ENCODE peak calls at places on chromosome 11, in four cellular contexts. N, M, Q and H are unnamed samples.

GRCh38 chr11:75341583-75341982 is 9.9 kb downstream of the ARRB1 start:
- DNase-seq in M (no peak), N (no peak), Q (no peak), H (no peak)

GRCh38 chr11:74168838-74169237 is 2.0 kb downstream of the C2CD3 start:
- DNase-seq in N (no peak), Q (no peak), M (no peak), H (no peak)

GRCh38 chr11:27395556-27396258 is 32.7 kb upstream of the CCDC34 start:
- DNase-seq in Q (no peak), M (no peak), N (peak), H (no peak)

GRCh38 chr11:119295178-119295577 is 21.8 kb downstream of the MCAM start:
- DNase-seq in M (no peak), N (no peak), Q (no peak), H (no peak)

GRCh38 chr11:2409026-2409553 is 8.5 kb downstream of the TSSC4 start:
- DNase-seq in M (no peak), N (no peak), Q (no peak), H (no peak)

GRCh38 chr11:29200776-29201574 is 815.9 kb downstream of the KCNA4 start:
- DNase-seq in M (no peak), Q (no peak), N (peak), H (no peak)

GRCh38 chr11:126335463-126335760 is 20.1 kb upstream of the ST3GAL4 start:
- DNase-seq in Q (no peak), N (no peak), M (no peak), H (no peak)

GRCh38 chr11:11937957-11938356 is 70.5 kb downstream of the DKK3 start:
- DNase-seq in Q (no peak), M (no peak), N (no peak), H (no peak)

GRCh38 chr11:1742371-1742770 is 8.0 kb downstream of the IFITM10 start:
- DNase-seq in M (no peak), N (no peak), Q (no peak), H (no peak)

GRCh38 chr11:63478896-63479295 is 12.1 kb downstream of the PLAAT5 start:
- DNase-seq in N (peak), Q (no peak), M (peak), H (peak)

GRCh38 chr11:16817321-16817720 is 78.9 kb downstream of the C11orf58 start:
- DNase-seq in N (no peak), Q (no peak), M (no peak), H (no peak)

GRCh38 chr11:1337647-1338007 is 28.2 kb upstream of the TOLLIP start:
- DNase-seq in M (no peak), Q (no peak), N (no peak), H (no peak)

GRCh38 chr11:55707029-55707428 is 45.0 kb downstream of the OR4C6 start:
- DNase-seq in N (peak), M (no peak), Q (no peak), H (peak)

GRCh38 chr11:2300290-2300935 is 1.3 kb downstream of the C11orf21 start:
- DNase-seq in M (no peak), N (no peak), Q (no peak), H (no peak)

GRCh38 chr11:73260127-73260457 is 12.0 kb upstream of the P2RY6 start:
- DNase-seq in Q (no peak), N (no peak), M (no peak), H (no peak)

GRCh38 chr11:12182650-12183511 is 72.5 kb downstream of the MICAL2 start:
- DNase-seq in Q (no peak), M (no peak), N (peak), H (no peak)

GRCh38 chr11:44030276-44030932 is 17.4 kb upstream of the ACCSL start:
- DNase-seq in M (peak), N (no peak), Q (no peak), H (no peak)

GRCh38 chr11:124746621-124747243 is 5.3 kb downstream of the VSIG2 start:
- DNase-seq in Q (peak), M (no peak), N (peak), H (peak)

GRCh38 chr11:10490398-10491232 is 35.6 kb downstream of the AMPD3 start:
- DNase-seq in M (no peak), N (peak), Q (peak), H (no peak)

GRCh38 chr11:12526789-12527188 is 147.4 kb upstream of the TEAD1 start:
- DNase-seq in N (no peak), M (no peak), Q (no peak), H (no peak)

GRCh38 chr11:17905477-17905876 is 107.4 kb downstream of the SERGEF start:
- DNase-seq in Q (no peak), M (no peak), N (no peak), H (peak)

GRCh38 chr11:17907046-17907445 is 105.8 kb downstream of the SERGEF start:
- DNase-seq in Q (no peak), N (no peak), M (no peak), H (no peak)

DNA sequence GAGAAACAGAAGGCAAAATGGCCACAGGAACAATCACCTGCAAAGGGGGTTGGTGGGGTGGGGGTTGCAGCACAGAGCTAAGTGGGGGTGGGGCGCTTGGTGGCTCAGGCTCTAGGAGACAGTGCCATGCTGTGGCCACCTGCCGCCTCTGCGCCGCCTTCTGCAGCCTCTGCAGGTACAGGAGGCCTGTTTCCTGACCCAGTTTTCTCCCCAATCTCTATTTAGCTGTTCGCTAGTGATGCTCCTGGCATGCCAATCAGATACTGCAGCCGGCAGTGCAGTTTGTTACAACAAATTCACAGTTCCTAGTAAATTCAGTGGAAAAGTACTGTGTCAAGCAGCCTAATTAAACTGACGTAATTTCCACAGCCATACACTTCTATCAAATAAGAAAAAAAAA is 106.4 kb downstream of the SERGEF start:
- DNase-seq in Q (no peak), N (peak), M (no peak), H (no peak)
- TF ChIP-seq CTCF in Q (no peak), N (peak), M (peak), H (no peak)

GRCh38 chr11:8586805-8587204 is 7.2 kb downstream of the STK33 start:
- DNase-seq in Q (no peak), M (no peak), N (no peak), H (no peak)

GRCh38 chr11:8581300-8581699 is 12.7 kb downstream of the STK33 start:
- DNase-seq in M (no peak), Q (no peak), N (no peak), H (no peak)

GRCh38 chr11:8584096-8584495 is 9.9 kb downstream of the STK33 start:
- DNase-seq in N (no peak), M (no peak), Q (no peak), H (no peak)

GRCh38 chr11:8586184-8586583 is 7.8 kb downstream of the STK33 start:
- DNase-seq in M (no peak), N (no peak), Q (no peak), H (no peak)

GRCh38 chr11:8584511-8584910 is 9.5 kb downstream of the STK33 start:
- DNase-seq in N (no peak), Q (no peak), M (no peak), H (no peak)
- TF ChIP-seq CTCF in N (no peak), Q (no peak), M (no peak), H (no peak)

DNA sequence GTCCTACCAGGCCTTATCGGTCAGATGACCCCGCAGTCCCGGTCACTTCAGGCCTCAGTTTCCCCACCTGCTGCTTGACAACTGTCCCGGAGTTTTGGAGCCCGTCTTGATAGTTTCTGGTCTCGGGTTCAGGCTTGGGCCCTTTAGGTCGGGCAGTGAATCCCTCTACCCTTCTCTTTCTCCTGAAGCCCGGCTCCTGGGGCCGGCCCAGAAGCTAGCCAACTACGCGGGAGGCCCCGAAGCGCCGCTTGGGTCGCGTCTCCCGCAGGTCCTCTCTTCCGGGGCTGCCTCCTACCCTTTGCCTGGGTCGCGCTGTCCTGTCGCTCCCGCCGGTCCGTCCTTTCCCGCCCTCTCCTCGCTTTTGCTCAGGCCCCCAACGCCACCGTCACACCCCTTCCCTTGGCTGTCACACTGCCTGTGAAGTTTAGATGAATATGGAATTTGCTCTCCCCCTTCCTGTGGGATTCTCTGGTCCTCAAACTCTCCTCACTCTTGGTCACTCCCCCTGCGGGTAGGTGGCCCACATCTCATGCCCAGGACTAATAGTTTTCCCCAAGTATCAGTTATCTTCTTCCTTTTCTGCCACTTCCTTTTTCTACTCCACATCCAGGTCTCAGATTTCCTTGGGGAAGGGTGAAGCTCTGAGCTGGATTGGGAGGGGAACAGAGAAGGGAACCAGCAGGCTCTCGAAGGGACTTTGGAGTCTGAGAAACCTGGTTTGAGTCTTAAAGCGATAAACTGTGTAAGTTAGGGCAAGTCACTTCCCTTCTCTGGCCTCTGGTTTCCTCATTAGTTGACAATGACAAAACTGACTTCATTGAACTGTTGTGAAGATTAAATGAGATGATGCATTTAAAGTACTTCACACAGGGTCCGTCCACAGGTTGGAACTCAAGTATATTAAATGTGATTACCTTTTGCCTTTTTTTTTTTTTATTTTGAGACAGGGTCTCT is 791 bp downstream of the RAB1B start:
- DNase-seq in N (peak), M (no peak), Q (no peak), H (peak)
- TF ChIP-seq CTCF in N (peak), M (peak), Q (no peak), H (no peak)

GRCh38 chr11:68766786-68767185 is 15.5 kb upstream of the TESMIN start:
- DNase-seq in Q (no peak), M (no peak), N (no peak), H (no peak)
- TF ChIP-seq CTCF in Q (no peak), M (no peak), N (no peak), H (no peak)

GRCh38 chr11:135074397-135074998 is 662.5 kb upstream of the B3GAT1 start:
- DNase-seq in Q (no peak), N (no peak), M (no peak), H (no peak)
- TF ChIP-seq CTCF in Q (no peak), N (no peak), M (peak), H (no peak)